ENCODE peak calls at places on chromosomes 1 and 21, in four cellular contexts. K is neural crest cell, I is cerebellum, N is neural progenitor cell. Y is an unnamed sample.

GRCh38 chr1:1357871-1358432 is 403 bp downstream of the MXRA8 start:
- DNase-seq in I (no peak), N (no peak), K (no peak), Y (no peak)

GRCh38 chr1:204480515-204480914 is 14.1 kb downstream of the PIK3C2B start:
- DNase-seq in N (peak), I (no peak), K (no peak), Y (peak)

GRCh38 chr1:167301355-167301754 is 80.7 kb downstream of the POU2F1 start:
- DNase-seq in N (peak), K (no peak), I (no peak), Y (no peak)

GRCh38 chr1:18635070-18635577 is 4.5 kb downstream of the PAX7 start:
- DNase-seq in I (no peak), K (no peak), N (no peak), Y (no peak)

GRCh38 chr21:35333831-35334593 is 284.9 kb upstream of the RUNX1 start:
- DNase-seq in K (no peak), I (no peak), N (no peak), Y (no peak)

GRCh38 chr1:88998716-88999115 is 6.3 kb upstream of the KYAT3 start:
- DNase-seq in K (peak), N (peak), I (peak), Y (peak)

GRCh38 chr1:221515496-221515895 is 226.4 kb downstream of the DUSP10 start:
- DNase-seq in K (no peak), N (no peak), I (no peak), Y (no peak)

GRCh38 chr1:15168479-15168878 is 14.9 kb downstream of the TMEM51 start:
- DNase-seq in I (no peak), K (no peak), N (no peak), Y (no peak)

GRCh38 chr1:66140072-66140471 is 347.4 kb downstream of the PDE4B start:
- DNase-seq in I (no peak), N (no peak), K (no peak), Y (no peak)

GRCh38 chr1:26184883-26185282 is 5.5 kb upstream of the CATSPER4 start:
- DNase-seq in N (no peak), K (no peak), I (no peak), Y (no peak)

GRCh38 chr1:154773551-154773950 is 96.5 kb downstream of the KCNN3 start:
- DNase-seq in N (no peak), K (no peak), I (no peak), Y (no peak)

GRCh38 chr1:48250572-48250971 is 28.1 kb downstream of the SLC5A9 start:
- DNase-seq in I (no peak), N (no peak), K (no peak), Y (no peak)

GRCh38 chr1:29621826-29622435 is 385.6 kb downstream of the PTPRU start:
- DNase-seq in I (no peak), K (no peak), N (no peak), Y (no peak)

GRCh38 chr1:24015226-24016210 is 35.4 kb upstream of the SRSF10 start:
- DNase-seq in K (no peak), I (no peak), N (no peak), Y (no peak)

GRCh38 chr1:183126528-183126927 is 59.5 kb upstream of the LAMC2 start:
- DNase-seq in K (no peak), I (no peak), N (no peak), Y (no peak)

GRCh38 chr1:3481836-3482589 is 27.5 kb downstream of the ARHGEF16 start:
- DNase-seq in I (no peak), N (no peak), K (no peak), Y (no peak)

GRCh38 chr1:68800182-68800581 is 303.3 kb upstream of the DEPDC1 start:
- DNase-seq in N (no peak), I (no peak), K (no peak), Y (no peak)

GRCh38 chr1:39434797-39435395 is 56.5 kb upstream of the BMP8A start:
- DNase-seq in I (no peak), K (no peak), N (no peak), Y (no peak)

GRCh38 chr1:231724876-231725647 is 98.5 kb downstream of the DISC1 start:
- DNase-seq in I (no peak), K (peak), N (peak), Y (no peak)

GRCh38 chr1:59178339-59178744 is 118.6 kb upstream of the FGGY start:
- DNase-seq in I (peak), N (no peak), K (no peak), Y (no peak)

GRCh38 chr1:17826165-17826488 is 71.0 kb downstream of the ACTL8 start:
- DNase-seq in K (peak), N (peak), I (no peak), Y (no peak)